ENCODE peak calls at places on chromosomes 3 and 15, in five cellular contexts. Q is A549; U is GM13976; P is GM12865; Y is stimulated activated CD8-positive, alpha-beta memory T cell treated with anti-CD3 and anti-CD28 coated beads, Interleukin-15, amount 100 ng/mL, for 4 hours. F is an unnamed sample.

GRCh38 chr3:166060789-166061479 is 223.7 kb upstream of the BCHE start:
- DNase-seq in Q (no peak), U (no peak), P (no peak), Y (no peak), F (no peak)

GRCh38 chr3:131535131-131535530 is 32.4 kb upstream of the MRPL3 start:
- DNase-seq in Q (no peak), U (no peak), P (no peak), Y (no peak), F (no peak)

GRCh38 chr3:152742368-152743347 is 92.3 kb upstream of the P2RY1 start:
- DNase-seq in Q (no peak), U (no peak), P (peak; percentile 47), Y (no peak), F (peak; percentile 23)

GRCh38 chr3:179181021-179181472 is 32.9 kb downstream of the PIK3CA start:
- DNase-seq in Q (no peak), U (peak; percentile 29), P (peak; percentile 50), Y (no peak), F (peak; percentile 84)

GRCh38 chr3:65425880-65426279 is 612.8 kb downstream of the MAGI1 start:
- DNase-seq in Q (no peak), U (no peak), P (no peak), Y (no peak), F (peak; percentile 60)

GRCh38 chr3:10845839-10846656 is 30.0 kb downstream of the SLC6A11 start:
- DNase-seq in Q (no peak), U (peak; percentile 28), P (peak; percentile 78), Y (no peak), F (no peak)

GRCh38 chr15:76057332-76058000 is 2.3 kb upstream of the TMEM266 start:
- DNase-seq in Q (peak; percentile 61), U (peak; percentile 56), P (peak; percentile 59), Y (no peak), F (peak; percentile 60)

GRCh38 chr3:9686050-9686384 is 17.6 kb upstream of the CPNE9 start:
- DNase-seq in Q (no peak), U (no peak), P (peak; percentile 17), Y (no peak), F (no peak)

GRCh38 chr3:132231633-132232032 is 85.6 kb upstream of the ACP3 start:
- DNase-seq in Q (no peak), U (no peak), P (no peak), Y (no peak), F (peak; percentile 82)

GRCh38 chr3:9064853-9065252 is 101.6 kb upstream of the RAD18 start:
- DNase-seq in Q (no peak), U (no peak), P (no peak), Y (no peak), F (no peak)

GRCh38 chr15:77507911-77508310 is 87.2 kb downstream of the HMG20A start:
- DNase-seq in Q (no peak), U (peak; percentile 53), P (no peak), Y (no peak), F (peak; percentile 47)